ENCODE peak calls at places on chromosome 21, in seven cellular contexts. One of them, this sample, is unnamed.
A peak's percentile ranks its signal among the peaks of the same experiment; 100 is the strongest.

GRCh38 chr21:25039461-25040380 is 567.6 kb downstream of the MRPL39 start:
- DNase-seq in BJ: no peak
- DNase-seq in BE2C: no peak
- DNase-seq in effector memory CD4-positive, alpha-beta T cell: no peak
- DNase-seq in tibial nerve: no peak
- DNase-seq in adipocyte: no peak
- DNase-seq in prostate gland: no peak
- DNase-seq in this sample: no peak

GRCh38 chr21:31416465-31416864 is 72.4 kb upstream of the TIAM1 start:
- DNase-seq in BJ: no peak
- DNase-seq in BE2C: no peak
- DNase-seq in prostate gland: no peak
- DNase-seq in adipocyte: peak; percentile 70
- DNase-seq in tibial nerve: no peak
- DNase-seq in effector memory CD4-positive, alpha-beta T cell: no peak
- DNase-seq in this sample: no peak

GRCh38 chr21:41226853-41227252 is 58.9 kb downstream of the BACE2 start:
- DNase-seq in effector memory CD4-positive, alpha-beta T cell: no peak
- DNase-seq in tibial nerve: no peak
- DNase-seq in BE2C: no peak
- DNase-seq in prostate gland: no peak
- DNase-seq in BJ: no peak
- DNase-seq in adipocyte: no peak
- DNase-seq in this sample: no peak

GRCh38 chr21:27476696-27477095 is 509.8 kb upstream of the ADAMTS5 start:
- DNase-seq in BE2C: no peak
- DNase-seq in BJ: no peak
- DNase-seq in effector memory CD4-positive, alpha-beta T cell: no peak
- DNase-seq in tibial nerve: no peak
- DNase-seq in prostate gland: no peak
- DNase-seq in adipocyte: peak; percentile 72
- DNase-seq in this sample: no peak

GRCh38 chr21:27329255-27329851 is 362.5 kb upstream of the ADAMTS5 start:
- DNase-seq in BJ: no peak
- DNase-seq in BE2C: no peak
- DNase-seq in adipocyte: peak; percentile 83
- DNase-seq in tibial nerve: no peak
- DNase-seq in effector memory CD4-positive, alpha-beta T cell: no peak
- DNase-seq in prostate gland: no peak
- DNase-seq in this sample: peak; percentile 6

GRCh38 chr21:27647401-27647800 is 680.5 kb upstream of the ADAMTS5 start:
- DNase-seq in prostate gland: no peak
- DNase-seq in BJ: no peak
- DNase-seq in BE2C: no peak
- DNase-seq in tibial nerve: no peak
- DNase-seq in adipocyte: no peak
- DNase-seq in effector memory CD4-positive, alpha-beta T cell: no peak
- DNase-seq in this sample: no peak

GRCh38 chr21:38295997-38296764 is 39.4 kb downstream of the KCNJ15 start:
- DNase-seq in effector memory CD4-positive, alpha-beta T cell: no peak
- DNase-seq in tibial nerve: no peak
- DNase-seq in BJ: no peak
- DNase-seq in BE2C: no peak
- DNase-seq in prostate gland: no peak
- DNase-seq in adipocyte: no peak
- DNase-seq in this sample: peak; percentile 12

GRCh38 chr21:28025111-28025510 is 967.6 kb downstream of the LTN1 start:
- DNase-seq in prostate gland: no peak
- DNase-seq in adipocyte: peak; percentile 11
- DNase-seq in effector memory CD4-positive, alpha-beta T cell: no peak
- DNase-seq in BJ: peak; percentile 0
- DNase-seq in BE2C: no peak
- DNase-seq in tibial nerve: no peak
- DNase-seq in this sample: no peak

GRCh38 chr21:25541042-25541441 is 66.2 kb downstream of the MRPL39 start:
- DNase-seq in effector memory CD4-positive, alpha-beta T cell: no peak
- DNase-seq in tibial nerve: no peak
- DNase-seq in BE2C: no peak
- DNase-seq in BJ: no peak
- DNase-seq in adipocyte: no peak
- DNase-seq in prostate gland: no peak
- DNase-seq in this sample: no peak

GRCh38 chr21:15976807-15977206 is 247.0 kb downstream of the USP25 start:
- DNase-seq in effector memory CD4-positive, alpha-beta T cell: no peak
- DNase-seq in prostate gland: no peak
- DNase-seq in BE2C: no peak
- DNase-seq in BJ: no peak
- DNase-seq in tibial nerve: no peak
- DNase-seq in adipocyte: no peak
- DNase-seq in this sample: no peak

GRCh38 chr21:36980280-36981048 is 14.0 kb upstream of the HLCS start:
- DNase-seq in BJ: no peak
- DNase-seq in effector memory CD4-positive, alpha-beta T cell: no peak
- DNase-seq in adipocyte: no peak
- DNase-seq in tibial nerve: no peak
- DNase-seq in BE2C: peak; percentile 33
- DNase-seq in prostate gland: peak; percentile 38
- DNase-seq in this sample: no peak

GRCh38 chr21:26626187-26626586 is 53.1 kb upstream of the CYYR1 start:
- DNase-seq in BJ: no peak
- DNase-seq in prostate gland: no peak
- DNase-seq in BE2C: no peak
- DNase-seq in adipocyte: no peak
- DNase-seq in tibial nerve: no peak
- DNase-seq in effector memory CD4-positive, alpha-beta T cell: no peak
- DNase-seq in this sample: no peak

GRCh38 chr21:32484706-32485380 is 72.3 kb downstream of the EVA1C start:
- DNase-seq in BE2C: no peak
- DNase-seq in effector memory CD4-positive, alpha-beta T cell: no peak
- DNase-seq in adipocyte: no peak
- DNase-seq in tibial nerve: no peak
- DNase-seq in prostate gland: peak; percentile 75
- DNase-seq in BJ: no peak
- DNase-seq in this sample: no peak

GRCh38 chr21:26389971-26390641 is 183.0 kb downstream of the CYYR1 start:
- DNase-seq in tibial nerve: no peak
- DNase-seq in effector memory CD4-positive, alpha-beta T cell: no peak
- DNase-seq in BJ: peak; percentile 57
- DNase-seq in BE2C: no peak
- DNase-seq in prostate gland: peak; percentile 49
- DNase-seq in adipocyte: peak; percentile 47
- DNase-seq in this sample: peak; percentile 68

GRCh38 chr21:16241500-16241963 is 511.8 kb downstream of the USP25 start:
- DNase-seq in BE2C: no peak
- DNase-seq in tibial nerve: no peak
- DNase-seq in prostate gland: no peak
- DNase-seq in effector memory CD4-positive, alpha-beta T cell: no peak
- DNase-seq in BJ: no peak
- DNase-seq in adipocyte: no peak
- DNase-seq in this sample: no peak

GRCh38 chr21:22019766-22020165 is 1021.6 kb downstream of the NCAM2 start:
- DNase-seq in tibial nerve: no peak
- DNase-seq in adipocyte: peak; percentile 60
- DNase-seq in effector memory CD4-positive, alpha-beta T cell: no peak
- DNase-seq in prostate gland: no peak
- DNase-seq in BJ: no peak
- DNase-seq in BE2C: no peak
- DNase-seq in this sample: no peak

GRCh38 chr21:36330904-36331303 is 10.9 kb downstream of the MORC3 start:
- DNase-seq in tibial nerve: peak; percentile 44
- DNase-seq in BE2C: peak; percentile 51
- DNase-seq in effector memory CD4-positive, alpha-beta T cell: no peak
- DNase-seq in adipocyte: peak; percentile 79
- DNase-seq in BJ: no peak
- DNase-seq in prostate gland: peak; percentile 39
- DNase-seq in this sample: peak; percentile 21

GRCh38 chr21:30345014-30345413 is 3.4 kb downstream of the KRTAP23-1 start:
- DNase-seq in prostate gland: no peak
- DNase-seq in BJ: no peak
- DNase-seq in effector memory CD4-positive, alpha-beta T cell: no peak
- DNase-seq in BE2C: no peak
- DNase-seq in adipocyte: no peak
- DNase-seq in tibial nerve: no peak
- DNase-seq in this sample: no peak

GRCh38 chr21:29232601-29233541 is 65.9 kb upstream of the BACH1 start:
- DNase-seq in effector memory CD4-positive, alpha-beta T cell: no peak
- DNase-seq in BJ: no peak
- DNase-seq in adipocyte: peak; percentile 28
- DNase-seq in BE2C: no peak
- DNase-seq in tibial nerve: no peak
- DNase-seq in prostate gland: no peak
- DNase-seq in this sample: peak; percentile 29

GRCh38 chr21:37904879-37905278 is 11.4 kb downstream of the KCNJ6 start:
- DNase-seq in tibial nerve: no peak
- DNase-seq in adipocyte: no peak
- DNase-seq in BJ: no peak
- DNase-seq in prostate gland: no peak
- DNase-seq in effector memory CD4-positive, alpha-beta T cell: no peak
- DNase-seq in BE2C: no peak
- DNase-seq in this sample: no peak

DNA sequence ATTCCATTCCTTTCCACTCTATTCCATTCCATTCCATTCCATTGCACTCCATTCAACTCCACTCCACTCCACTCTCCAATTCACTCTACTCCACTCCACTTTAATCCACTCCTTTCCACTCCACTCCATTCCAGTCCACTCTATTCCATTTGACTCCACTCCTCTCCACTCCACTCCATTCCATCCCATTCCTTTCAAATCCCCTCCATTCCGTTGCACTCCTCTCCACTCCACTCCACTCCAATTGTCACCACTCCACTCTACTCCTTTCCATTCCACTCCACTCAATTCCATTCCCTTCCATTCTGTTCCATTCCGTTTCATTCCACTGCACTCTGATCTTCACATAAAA is 2563.7 kb upstream of the TPTE start:
- DNase-seq in BE2C: no peak
- DNase-seq in effector memory CD4-positive, alpha-beta T cell: no peak
- DNase-seq in prostate gland: no peak
- DNase-seq in BJ: no peak
- DNase-seq in tibial nerve: no peak
- DNase-seq in adipocyte: no peak
- DNase-seq in this sample: no peak
- H3K4me3 ChIP-seq in BE2C: no peak overlapping the region
- H3K4me3 ChIP-seq in effector memory CD4-positive, alpha-beta T cell: no peak overlapping the region
- H3K4me3 ChIP-seq in prostate gland: no peak overlapping the region
- H3K4me3 ChIP-seq in BJ: no peak overlapping the region
- H3K4me3 ChIP-seq in tibial nerve: no peak overlapping the region
- H3K4me3 ChIP-seq in adipocyte: no peak overlapping the region
- H3K4me3 ChIP-seq in this sample: no peak overlapping the region

DNA sequence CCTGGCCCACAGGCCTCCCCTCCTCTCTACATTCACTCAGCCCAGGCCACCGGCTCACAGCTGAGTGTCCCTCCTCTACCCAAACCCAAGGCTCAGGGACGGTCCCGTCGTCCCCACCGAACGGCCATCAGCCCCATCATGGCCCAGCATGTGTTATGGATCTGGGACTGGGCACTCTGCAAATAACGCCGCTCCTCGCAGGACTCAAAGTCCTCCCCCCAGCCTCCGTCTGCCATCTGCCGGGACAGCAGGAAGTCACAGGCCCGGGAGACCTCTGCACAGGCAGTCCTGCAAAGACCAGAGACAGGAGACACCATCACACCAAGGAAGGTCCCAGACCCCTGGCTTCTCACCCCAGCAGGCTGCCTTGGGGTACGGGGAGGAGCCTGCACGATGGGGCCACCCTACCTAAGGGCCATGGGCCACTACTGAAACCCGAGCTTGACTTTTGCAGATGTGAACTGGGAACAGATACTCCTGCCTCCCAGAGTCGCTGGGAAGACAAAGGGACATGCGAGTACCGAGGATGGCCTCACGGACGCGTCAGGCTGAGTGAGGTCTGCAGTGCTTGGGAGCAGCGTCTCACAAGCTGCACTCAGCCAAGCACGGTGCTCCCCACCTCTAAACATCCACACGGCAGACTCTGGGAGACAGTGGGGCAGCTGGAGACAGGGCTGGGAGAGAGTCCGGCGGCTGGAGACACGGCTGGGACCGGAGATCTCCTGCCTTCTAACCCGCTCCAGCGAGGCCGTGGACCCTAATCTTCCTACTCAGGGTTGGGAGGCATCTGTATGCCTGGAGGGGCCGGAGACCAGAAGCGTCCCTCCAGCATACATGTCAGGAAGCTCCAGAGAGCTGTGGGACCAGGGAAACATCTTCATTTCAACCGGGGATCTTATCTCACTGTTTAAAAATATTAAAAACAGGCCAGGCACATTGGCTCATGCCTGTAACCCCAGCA is 10.4 kb upstream of the SPATC1L start:
- DNase-seq in adipocyte: no peak
- DNase-seq in effector memory CD4-positive, alpha-beta T cell: no peak
- DNase-seq in BE2C: no peak
- DNase-seq in tibial nerve: no peak
- DNase-seq in BJ: no peak
- DNase-seq in prostate gland: no peak
- DNase-seq in this sample: no peak
- H3K36me3 ChIP-seq in adipocyte: peaks cover 98% of the 10 kb centered on the region
- H3K36me3 ChIP-seq in effector memory CD4-positive, alpha-beta T cell: peaks cover 27% of the 10 kb centered on the region
- H3K36me3 ChIP-seq in BE2C: peaks cover 32% of the 10 kb centered on the region
- H3K36me3 ChIP-seq in tibial nerve: peaks cover 7% of the 10 kb centered on the region
- H3K36me3 ChIP-seq in BJ: peaks cover 27% of the 10 kb centered on the region
- H3K36me3 ChIP-seq in prostate gland: peaks cover 9% of the 10 kb centered on the region
- H3K36me3 ChIP-seq in this sample: peaks cover 58% of the 10 kb centered on the region

DNA sequence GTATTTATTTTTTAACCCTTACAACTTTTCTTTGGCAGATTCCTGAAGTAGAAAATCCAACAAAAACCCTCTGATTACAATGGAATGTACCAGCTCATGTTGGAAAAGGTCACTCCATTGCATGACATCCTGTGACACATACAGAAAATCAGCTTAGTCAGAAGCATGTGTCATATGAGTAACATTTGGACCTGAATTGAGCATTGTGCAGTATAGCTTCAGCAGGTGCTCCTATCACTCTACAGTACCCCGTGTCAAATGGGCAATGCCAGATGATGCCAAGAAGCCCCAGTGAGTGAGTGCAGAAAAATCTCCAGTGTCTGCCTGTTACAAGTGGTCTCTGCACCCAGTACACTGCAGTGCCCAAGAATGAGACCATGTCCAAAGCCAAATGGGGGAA is 129.7 kb upstream of the RUNX1 start:
- DNase-seq in adipocyte: no peak
- DNase-seq in effector memory CD4-positive, alpha-beta T cell: no peak
- DNase-seq in tibial nerve: no peak
- DNase-seq in BE2C: no peak
- DNase-seq in prostate gland: no peak
- DNase-seq in BJ: no peak
- DNase-seq in this sample: peak; percentile 54
- H3K4me3 ChIP-seq in adipocyte: no peak overlapping the region
- H3K4me3 ChIP-seq in effector memory CD4-positive, alpha-beta T cell: no peak overlapping the region
- H3K4me3 ChIP-seq in tibial nerve: no peak overlapping the region
- H3K4me3 ChIP-seq in BE2C: no peak overlapping the region
- H3K4me3 ChIP-seq in prostate gland: no peak overlapping the region
- H3K4me3 ChIP-seq in BJ: no peak overlapping the region
- H3K4me3 ChIP-seq in this sample: no peak overlapping the region

DNA sequence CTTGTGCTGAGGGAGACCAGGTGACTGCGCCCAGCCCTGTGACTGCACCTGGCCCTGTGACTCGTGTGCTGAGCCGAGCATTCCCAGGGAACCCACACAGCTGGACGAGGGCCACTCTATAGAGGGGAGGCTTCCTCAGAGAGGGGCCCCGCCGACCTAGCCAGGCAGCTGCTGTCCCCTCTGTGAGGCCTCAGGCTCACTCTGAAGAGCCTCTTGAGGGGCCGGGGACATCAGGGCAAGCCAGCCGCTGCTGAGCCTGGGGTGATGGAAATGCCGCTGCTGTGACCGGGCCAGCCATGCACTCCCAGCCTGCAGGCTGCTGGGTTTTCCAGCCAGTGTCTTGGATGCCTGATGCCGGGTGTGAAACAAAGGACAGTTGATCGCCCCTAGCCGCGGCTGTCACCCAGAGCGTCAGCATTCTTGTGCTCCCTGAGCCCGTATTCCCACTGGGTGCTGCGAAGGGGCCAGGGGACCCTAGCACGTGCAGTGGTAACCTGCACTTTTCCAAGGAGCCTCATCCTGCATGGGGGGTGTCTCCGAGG is 17.5 kb downstream of the PFKL start:
- DNase-seq in tibial nerve: no peak
- DNase-seq in effector memory CD4-positive, alpha-beta T cell: no peak
- DNase-seq in adipocyte: no peak
- DNase-seq in BJ: no peak
- DNase-seq in BE2C: no peak
- DNase-seq in prostate gland: no peak
- DNase-seq in this sample: no peak
- H3K36me3 ChIP-seq in tibial nerve: no peaks in the 10 kb centered on the region
- H3K36me3 ChIP-seq in effector memory CD4-positive, alpha-beta T cell: peaks cover 89% of the 10 kb centered on the region
- H3K36me3 ChIP-seq in adipocyte: peaks cover 54% of the 10 kb centered on the region
- H3K36me3 ChIP-seq in BJ: peaks cover 60% of the 10 kb centered on the region
- H3K36me3 ChIP-seq in BE2C: no peaks in the 10 kb centered on the region
- H3K36me3 ChIP-seq in prostate gland: peaks cover 19% of the 10 kb centered on the region
- H3K36me3 ChIP-seq in this sample: peaks cover 31% of the 10 kb centered on the region

This sample was measured in MG63.